ENCODE peak calls at places on chromosomes 4 and X, in seven cellular contexts. N is tibial nerve, D is BJ, P is left lung, M is left ventricle myocardium inferior, A is Panc1, H is PC-3. V is an unnamed sample.

GRCh38 chr4:5041609-5042234 is 9.6 kb upstream of the STK32B start:
- DNase-seq in M (no peak), N (no peak), A (no peak), P (no peak), D (no peak), H (no peak), V (no peak)

GRCh38 chrX:48649109-48649508 is 34.5 kb upstream of the WAS start:
- DNase-seq in H (peak; percentile 70), D (no peak), P (no peak), N (no peak), A (no peak), M (no peak), V (no peak)

GRCh38 chrX:53437211-53437610 is 3.0 kb upstream of the HSD17B10 start:
- DNase-seq in M (no peak), H (no peak), A (no peak), N (no peak), P (no peak), D (no peak), V (no peak)

GRCh38 chr4:94927696-94928095 is 169.9 kb downstream of the BMPR1B start:
- DNase-seq in M (no peak), A (no peak), P (no peak), D (no peak), H (no peak), N (no peak), V (no peak)

GRCh38 chr4:4783847-4784246 is 75.6 kb upstream of the MSX1 start:
- DNase-seq in D (no peak), N (no peak), P (no peak), H (no peak), A (no peak), M (no peak), V (no peak)

GRCh38 chr4:148166132-148166531 is 276.1 kb downstream of the NR3C2 start:
- DNase-seq in N (no peak), P (no peak), M (no peak), H (no peak), D (peak; percentile 3), A (no peak), V (no peak)

GRCh38 chrX:71616672-71617529 is 1.4 kb downstream of the CXCR3 start:
- DNase-seq in M (no peak), H (no peak), D (no peak), P (no peak), A (no peak), N (no peak), V (no peak)

GRCh38 chr4:68407868-68408190 is 39.4 kb upstream of the TMPRSS11E start:
- DNase-seq in N (no peak), D (no peak), A (no peak), P (no peak), H (no peak), M (no peak), V (no peak)

GRCh38 chr4:64617813-64618212 is 208.6 kb upstream of the TECRL start:
- DNase-seq in N (no peak), P (no peak), H (peak; percentile 77), D (no peak), M (no peak), A (no peak), V (no peak)

GRCh38 chr4:7684294-7684693 is 249.6 kb upstream of the PSAPL1 start:
- DNase-seq in A (no peak), D (no peak), N (no peak), H (no peak), M (no peak), P (no peak), V (no peak)

GRCh38 chr4:181204109-181204508 is 1039.1 kb upstream of the TENM3 start:
- DNase-seq in P (no peak), H (no peak), D (no peak), N (no peak), M (no peak), A (no peak), V (no peak)

GRCh38 chr4:39062499-39062898 is 467 bp downstream of the KLHL5 start:
- DNase-seq in N (no peak), D (no peak), A (no peak), P (no peak), M (no peak), H (no peak), V (no peak)

GRCh38 chr4:98290511-98290910 is 29.3 kb downstream of the RAP1GDS1 start:
- DNase-seq in H (no peak), A (no peak), N (no peak), D (peak; percentile 71), M (no peak), P (no peak), V (peak; percentile 73)

GRCh38 chr4:913280-913618 is 18.9 kb downstream of the GAK start:
- DNase-seq in H (no peak), M (no peak), N (no peak), D (no peak), P (peak; percentile 11), A (no peak), V (no peak)

GRCh38 chr4:914531-914930 is 17.6 kb downstream of the GAK start:
- DNase-seq in H (no peak), N (no peak), A (no peak), P (no peak), M (no peak), D (no peak), V (no peak)

GRCh38 chr4:915595-915994 is 16.5 kb downstream of the GAK start:
- DNase-seq in P (peak; percentile 31), M (no peak), N (no peak), A (no peak), D (no peak), H (no peak), V (no peak)

GRCh38 chr4:912548-913279 is 19.4 kb downstream of the GAK start:
- DNase-seq in P (peak; percentile 13), H (no peak), D (no peak), A (no peak), M (no peak), N (no peak), V (no peak)

GRCh38 chr4:915041-915474 is 17.1 kb downstream of the GAK start:
- DNase-seq in H (no peak), M (no peak), P (peak; percentile 19), D (no peak), N (no peak), A (no peak), V (no peak)
- H3K4me3 ChIP-seq in H (no peak overlapping the region), M (no peak overlapping the region), P (no peak overlapping the region), D (no peak overlapping the region), N (no peak overlapping the region), A (no peak overlapping the region), V (no peak overlapping the region)

DNA sequence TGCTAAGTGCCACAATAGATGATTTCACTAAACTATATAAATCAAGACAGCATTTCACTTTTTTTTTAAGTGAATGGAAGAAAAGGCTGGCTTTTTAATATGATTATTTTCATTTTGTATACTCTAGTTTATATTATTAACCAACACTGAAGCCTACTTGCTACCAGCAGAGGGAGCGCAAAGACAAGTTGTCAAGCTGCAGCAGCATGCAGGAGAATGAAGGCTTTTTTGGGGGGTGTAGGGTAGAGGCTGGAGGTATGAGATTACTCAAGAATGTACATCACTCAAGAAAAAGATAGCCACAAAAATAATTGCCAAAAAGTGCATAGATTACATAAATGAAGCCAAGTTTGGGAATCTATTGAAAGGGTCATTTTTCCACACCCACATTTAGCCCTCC is 519.5 kb downstream of the FGF13 start:
- DNase-seq in H (peak; percentile 50), P (no peak), M (no peak), A (no peak), D (no peak), N (no peak), V (no peak)
- TF ChIP-seq CTCF in H (peak; percentile 77), P (no peak), M (peak; percentile 42), A (peak; percentile 73), D (no peak), N (peak; percentile 11), V (peak; percentile 38)

DNA sequence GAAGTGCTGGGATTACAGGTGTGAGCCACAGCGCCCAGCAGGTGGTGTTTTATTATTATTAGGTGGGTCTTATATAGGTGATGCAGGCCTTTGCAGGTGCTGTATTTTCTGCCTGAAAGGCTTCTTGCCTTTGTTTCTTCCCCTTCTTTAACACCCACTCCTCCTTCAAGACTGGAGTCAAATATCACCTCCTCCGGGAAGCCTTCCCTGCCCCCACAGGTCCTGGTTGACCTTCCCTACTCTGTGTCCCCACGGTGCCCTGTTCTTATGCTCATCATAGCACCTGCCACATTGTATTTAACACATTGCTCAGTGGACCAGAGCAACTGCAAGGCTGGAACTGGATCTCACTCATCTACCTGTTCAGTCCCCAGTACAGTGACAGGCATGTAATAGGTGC is 39.8 kb upstream of the LGI2 start:
- DNase-seq in N (no peak), A (no peak), D (no peak), H (no peak), P (no peak), M (no peak), V (no peak)
- H3K4me3 ChIP-seq in N (no peak overlapping the region), A (no peak overlapping the region), D (no peak overlapping the region), H (no peak overlapping the region), P (no peak overlapping the region), M (no peak overlapping the region), V (no peak overlapping the region)

DNA sequence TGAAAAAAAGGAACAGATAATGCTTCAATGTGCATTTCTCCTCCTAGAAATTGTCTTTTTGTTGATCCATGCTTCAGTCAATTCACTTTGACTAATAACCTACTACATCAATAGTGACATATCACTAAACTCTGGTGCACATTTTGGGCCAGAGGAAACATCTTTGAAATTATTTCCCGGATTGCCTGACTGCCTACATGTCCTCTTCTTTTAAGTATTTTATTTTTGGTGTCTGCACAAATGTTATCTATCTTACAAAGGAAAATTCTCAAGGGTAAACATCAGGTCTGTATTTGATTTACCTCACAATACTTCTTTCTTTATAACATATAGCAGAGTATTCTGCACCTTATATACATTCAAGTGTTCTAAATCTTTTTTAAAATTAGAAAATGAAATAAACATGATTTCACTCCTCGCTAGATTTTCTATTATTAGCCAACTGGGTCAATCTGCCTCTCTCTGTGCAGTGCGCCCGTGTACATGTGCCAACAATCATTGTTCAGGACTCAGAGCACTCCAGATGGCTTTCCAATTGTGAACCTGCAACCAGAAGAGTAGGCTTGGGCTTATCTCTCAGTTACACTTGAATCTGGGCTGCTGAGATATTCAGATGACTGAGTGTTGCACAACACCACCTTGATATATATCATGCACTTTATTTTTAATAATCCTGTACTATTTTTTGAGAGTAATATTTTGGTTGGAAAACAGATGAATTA is 183.9 kb upstream of the FSTL5 start:
- DNase-seq in M (peak; percentile 53), D (no peak), A (no peak), N (no peak), P (no peak), H (no peak), V (no peak)
- TF ChIP-seq CTCF in M (no peak), D (no peak), A (no peak), N (no peak), P (no peak), H (no peak), V (no peak)

GRCh38 chr4:3765271-3766206 is 646 bp upstream of the ADRA2C start:
- DNase-seq in N (no peak), M (peak; percentile 26), P (no peak), D (no peak), H (peak; percentile 5), A (no peak), V (peak; percentile 4)
- H3K4me3 ChIP-seq in N (no peak overlapping the region), M (peak overlapping the region; percentile 61), P (peak overlapping the region; percentile 13), D (peak overlapping the region; percentile 25), H (no peak overlapping the region), A (peak overlapping the region; percentile 39), V (peak overlapping the region; percentile 36)